ENCODE peak calls at places on chromosomes 11 and 22, in eight cellular contexts. Z is psoas muscle; E is A172; V is D341Med; Y is H54; O is dorsolateral prefrontal cortex; J is naive thymus-derived CD8-positive, alpha-beta T cell; Q is stimulated activated CD4-positive, alpha-beta T cell treated with anti-CD3 and anti-CD28 coated beads, Interleukin-15, amount 100 ng/mL, for 1 hour. T is an unnamed sample.

GRCh38 chr22:48923909-48924475 is 903.7 kb downstream of the BRD1 start:
- DNase-seq in Z (no peak), Q (no peak), Y (no peak), E (no peak), O (no peak), V (no peak), J (no peak), T (no peak)

GRCh38 chr11:64865286-64866172 is 12.9 kb downstream of the EHD1 start:
- DNase-seq in O (no peak), J (no peak), E (peak; percentile 76), V (no peak), Y (no peak), Q (no peak), Z (no peak), T (peak; percentile 81)

GRCh38 chr11:77047007-77047927 is 13.1 kb downstream of the B3GNT6 start:
- DNase-seq in E (peak; percentile 95), J (peak; percentile 94), Y (peak; percentile 50), Q (peak; percentile 53), Z (no peak), O (no peak), V (peak; percentile 49), T (peak; percentile 82)

GRCh38 chr22:34866501-34867171 is 199.3 kb upstream of the ISX start:
- DNase-seq in V (no peak), Q (no peak), Z (no peak), Y (peak; percentile 4), J (no peak), O (no peak), E (no peak), T (no peak)

GRCh38 chr22:17120281-17120680 is 879 bp downstream of the TMEM121B start:
- DNase-seq in V (no peak), Y (no peak), E (peak; percentile 4), J (peak; percentile 77), Z (peak; percentile 82), O (no peak), Q (peak; percentile 25), T (no peak)

GRCh38 chr11:47104337-47104950 is 72.2 kb downstream of the ARFGAP2 start:
- DNase-seq in Q (no peak), Y (no peak), Z (no peak), E (no peak), J (no peak), O (no peak), V (no peak), T (no peak)

GRCh38 chr11:20081336-20081735 is 78.9 kb downstream of the DBX1 start:
- DNase-seq in J (no peak), Q (no peak), O (no peak), V (peak; percentile 56), Y (no peak), E (no peak), Z (no peak), T (no peak)

GRCh38 chr11:115961168-115962003 is 457.2 kb upstream of the CADM1 start:
- DNase-seq in Q (no peak), O (no peak), E (no peak), V (no peak), Y (no peak), J (no peak), Z (no peak), T (no peak)

GRCh38 chr11:71131861-71132260 is 120.5 kb downstream of the SHANK2 start:
- DNase-seq in Y (no peak), Z (no peak), V (no peak), J (no peak), E (peak; percentile 18), O (no peak), Q (no peak), T (no peak)

GRCh38 chr22:37734402-37734700 is 37.5 kb downstream of the TRIOBP start:
- DNase-seq in O (no peak), Y (no peak), E (no peak), J (no peak), Z (no peak), Q (no peak), V (no peak), T (no peak)

GRCh38 chr22:35582861-35583670 is 34.1 kb downstream of the MB start:
- DNase-seq in E (peak; percentile 61), Q (peak; percentile 24), O (peak; percentile 80), J (peak; percentile 72), Y (peak; percentile 61), Z (peak; percentile 77), V (peak; percentile 89), T (peak; percentile 69)

GRCh38 chr11:19441752-19442553 is 201.2 kb upstream of the E2F8 start:
- DNase-seq in V (no peak), E (peak; percentile 99), O (no peak), Z (no peak), Q (no peak), J (no peak), Y (peak; percentile 86), T (peak; percentile 70)

GRCh38 chr22:46738961-46739870 is 1.2 kb upstream of the CERK start:
- DNase-seq in Q (peak; percentile 50), O (peak; percentile 64), Z (peak; percentile 61), V (peak; percentile 70), J (peak; percentile 66), E (no peak), Y (no peak), T (peak; percentile 44)

GRCh38 chr22:27307545-27308279 is 493.8 kb downstream of the MN1 start:
- DNase-seq in E (no peak), Q (no peak), J (no peak), V (no peak), Z (no peak), O (no peak), Y (no peak), T (no peak)

GRCh38 chr11:46160100-46160499 is 38.8 kb upstream of the PHF21A start:
- DNase-seq in J (no peak), E (no peak), O (no peak), Q (no peak), V (no peak), Z (no peak), Y (no peak), T (no peak)

GRCh38 chr11:87425943-87426342 is 388.2 kb downstream of the TMEM135 start:
- DNase-seq in Y (no peak), J (no peak), Q (no peak), Z (no peak), V (no peak), E (peak; percentile 33), O (no peak), T (no peak)

GRCh38 chr11:117369521-117369920 is 41.9 kb downstream of the CEP164 start:
- DNase-seq in Z (no peak), Y (no peak), V (no peak), Q (no peak), E (no peak), O (no peak), J (no peak), T (no peak)

GRCh38 chr11:12429155-12429554 is 51.8 kb downstream of the PARVA start:
- DNase-seq in J (no peak), V (no peak), Y (no peak), E (no peak), O (no peak), Q (no peak), Z (no peak), T (no peak)

GRCh38 chr11:110892741-110893285 is 180.6 kb upstream of the ARHGAP20 start:
- DNase-seq in O (no peak), Q (no peak), E (no peak), J (no peak), Y (no peak), V (no peak), Z (no peak), T (no peak)